ENCODE peak calls at places on chromosomes 16 and 17, in nine cellular contexts. U is right cardiac atrium, Q is OCI-LY7, N is dorsolateral prefrontal cortex, L is RWPE2, J is endodermal cell, X is esophagus squamous epithelium, F is Panc1, W is left lung. R is an unnamed sample.

GRCh38 chr16:81003610-81004460 is 2.9 kb downstream of the CMC2 start:
- DNase-seq in U (no peak), Q (peak), N (no peak), L (no peak), J (no peak), X (no peak), F (no peak), W (no peak), R (no peak)

GRCh38 chr17:17180741-17181525 is 25.2 kb downstream of the PLD6 start:
- DNase-seq in U (no peak), Q (no peak), N (no peak), L (no peak), J (no peak), X (no peak), F (no peak), W (no peak), R (no peak)

GRCh38 chr17:14840616-14841231 is 424.4 kb downstream of the PMP22 start:
- DNase-seq in U (no peak), Q (no peak), N (no peak), L (no peak), J (no peak), X (no peak), F (no peak), W (no peak), R (no peak)

GRCh38 chr17:17710728-17711541 is 29.7 kb downstream of the RAI1 start:
- DNase-seq in U (peak), Q (no peak), N (peak), L (peak), J (peak), X (no peak), F (no peak), W (peak), R (peak)

GRCh38 chr17:37065486-37066321 is 117.0 kb downstream of the AATF start:
- DNase-seq in U (no peak), Q (no peak), N (no peak), L (no peak), J (peak), X (no peak), F (no peak), W (no peak), R (no peak)

GRCh38 chr16:10172848-10173655 is 9.2 kb downstream of the GRIN2A start:
- DNase-seq in U (no peak), Q (no peak), N (no peak), L (no peak), J (peak), X (no peak), F (no peak), W (no peak), R (no peak)

GRCh38 chr17:7499161-7499560 is 15.0 kb downstream of the POLR2A start:
- DNase-seq in U (no peak), Q (no peak), N (no peak), L (no peak), J (no peak), X (no peak), F (no peak), W (no peak), R (no peak)

GRCh38 chr17:27354491-27355081 is 60.7 kb downstream of the WSB1 start:
- DNase-seq in U (no peak), Q (peak), N (no peak), L (no peak), J (no peak), X (no peak), F (no peak), W (no peak), R (no peak)

GRCh38 chr17:65583921-65584603 is 22.6 kb upstream of the AXIN2 start:
- DNase-seq in U (peak), Q (no peak), N (peak), L (no peak), J (no peak), X (no peak), F (no peak), W (no peak), R (no peak)

GRCh38 chr17:57440522-57441269 is 184.4 kb downstream of the MSI2 start:
- DNase-seq in U (peak), Q (peak), N (peak), L (no peak), J (peak), X (no peak), F (no peak), W (no peak), R (peak)

GRCh38 chr17:752620-753219 is 656 bp upstream of the GEMIN4 start:
- DNase-seq in U (peak), Q (no peak), N (peak), L (no peak), J (peak), X (no peak), F (no peak), W (peak), R (no peak)

GRCh38 chr17:67441052-67441738 is 64.1 kb downstream of the PITPNC1 start:
- DNase-seq in U (no peak), Q (peak), N (no peak), L (no peak), J (peak), X (no peak), F (no peak), W (no peak), R (no peak)
- H3K27ac ChIP-seq in U (peak), Q (peak), N (no peak), L (peak), J (peak), X (peak), F (peak), W (peak), R (peak)

GRCh38 chr17:81803728-81804558 is at the start of gene GCGR:
- DNase-seq in U (no peak), Q (no peak), N (no peak), L (peak), J (no peak), X (no peak), F (no peak), W (no peak), R (no peak)
- H3K27ac ChIP-seq in U (no peak), Q (no peak), N (no peak), L (no peak), J (no peak), X (no peak), F (no peak), W (no peak), R (no peak)

GRCh38 chr16:25065899-25066298 is 45.6 kb upstream of the LCMT1 start:
- DNase-seq in U (no peak), Q (peak), N (no peak), L (no peak), J (peak), X (no peak), F (no peak), W (no peak), R (no peak)

GRCh38 chr16:25064967-25065366 is 46.6 kb upstream of the LCMT1 start:
- DNase-seq in U (no peak), Q (no peak), N (peak), L (no peak), J (no peak), X (no peak), F (no peak), W (no peak), R (no peak)

GRCh38 chr16:25063865-25064264 is 47.7 kb upstream of the LCMT1 start:
- DNase-seq in U (no peak), Q (no peak), N (no peak), L (no peak), J (no peak), X (no peak), F (no peak), W (no peak), R (no peak)

GRCh38 chr16:25060920-25061319 is 45.8 kb upstream of the ARHGAP17 start:
- DNase-seq in U (no peak), Q (peak), N (no peak), L (no peak), J (no peak), X (no peak), F (no peak), W (no peak), R (no peak)

GRCh38 chr16:25063102-25063501 is 47.9 kb upstream of the ARHGAP17 start:
- DNase-seq in U (no peak), Q (no peak), N (no peak), L (no peak), J (no peak), X (no peak), F (no peak), W (no peak), R (no peak)
- H3K27ac ChIP-seq in U (no peak), Q (no peak), N (no peak), L (no peak), J (no peak), X (no peak), F (no peak), W (no peak), R (no peak)

DNA sequence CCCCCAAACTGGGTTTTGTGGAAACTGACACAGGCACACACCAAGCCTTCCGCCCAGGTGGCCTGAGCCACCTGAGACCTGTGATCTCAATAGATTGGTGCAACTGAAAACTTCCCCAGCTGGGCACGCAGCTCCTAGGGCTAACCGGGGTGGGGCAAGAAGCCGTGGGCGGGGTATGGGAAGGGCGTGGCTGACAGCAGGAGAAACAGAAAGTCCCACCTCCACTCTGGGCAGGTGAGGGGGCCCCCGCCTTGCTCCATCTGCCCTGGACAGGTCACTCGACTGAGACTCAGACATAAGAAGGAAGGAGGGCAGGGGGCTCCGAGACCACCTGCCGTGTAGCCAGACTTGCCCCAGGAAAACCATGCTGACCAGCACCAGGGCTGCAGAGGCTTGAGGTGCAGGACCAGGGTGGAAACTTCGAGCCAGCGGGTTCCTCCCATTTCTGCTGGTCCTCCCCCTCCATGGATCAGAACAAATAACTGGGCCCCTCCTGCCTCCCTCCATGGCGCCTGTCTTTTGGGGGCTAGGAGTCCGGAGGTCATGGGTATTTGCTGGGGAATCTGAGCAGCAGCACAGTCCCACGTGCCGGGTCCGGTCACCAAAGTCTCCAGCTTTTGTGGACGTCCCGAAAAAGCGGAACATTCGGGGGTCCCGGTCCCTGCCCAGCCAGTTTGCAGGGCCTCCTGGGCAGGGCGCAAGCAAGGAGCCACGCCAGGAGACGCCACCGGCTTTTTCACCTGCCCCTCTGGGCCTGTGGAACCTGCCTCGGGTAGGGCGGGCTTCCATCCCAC is 1.3 kb downstream of the TIMP2 start:
- DNase-seq in U (peak), Q (peak), N (no peak), L (peak), J (peak), X (no peak), F (no peak), W (peak), R (no peak)
- H3K27ac ChIP-seq in U (peak), Q (no peak), N (peak), L (peak), J (no peak), X (peak), F (peak), W (peak), R (no peak)

GRCh38 chr17:41334899-41335298 is 15.7 kb downstream of the KRT33A start:
- DNase-seq in U (no peak), Q (no peak), N (no peak), L (no peak), J (peak), X (no peak), F (no peak), W (no peak), R (no peak)
- H3K27ac ChIP-seq in U (no peak), Q (no peak), N (no peak), L (no peak), J (no peak), X (no peak), F (no peak), W (no peak), R (no peak)

GRCh38 chr17:78107457-78107856 is 21.1 kb downstream of the TMC6 start:
- DNase-seq in U (peak), Q (no peak), N (no peak), L (no peak), J (no peak), X (no peak), F (no peak), W (no peak), R (no peak)
- H3K27ac ChIP-seq in U (no peak), Q (no peak), N (no peak), L (no peak), J (no peak), X (no peak), F (no peak), W (no peak), R (no peak)

GRCh38 chr17:29565643-29566472 is 979 bp downstream of the ABHD15 start:
- DNase-seq in U (peak), Q (peak), N (peak), L (peak), J (peak), X (no peak), F (no peak), W (no peak), R (no peak)
- H3K27ac ChIP-seq in U (no peak), Q (no peak), N (peak), L (peak), J (no peak), X (peak), F (peak), W (peak), R (no peak)

DNA sequence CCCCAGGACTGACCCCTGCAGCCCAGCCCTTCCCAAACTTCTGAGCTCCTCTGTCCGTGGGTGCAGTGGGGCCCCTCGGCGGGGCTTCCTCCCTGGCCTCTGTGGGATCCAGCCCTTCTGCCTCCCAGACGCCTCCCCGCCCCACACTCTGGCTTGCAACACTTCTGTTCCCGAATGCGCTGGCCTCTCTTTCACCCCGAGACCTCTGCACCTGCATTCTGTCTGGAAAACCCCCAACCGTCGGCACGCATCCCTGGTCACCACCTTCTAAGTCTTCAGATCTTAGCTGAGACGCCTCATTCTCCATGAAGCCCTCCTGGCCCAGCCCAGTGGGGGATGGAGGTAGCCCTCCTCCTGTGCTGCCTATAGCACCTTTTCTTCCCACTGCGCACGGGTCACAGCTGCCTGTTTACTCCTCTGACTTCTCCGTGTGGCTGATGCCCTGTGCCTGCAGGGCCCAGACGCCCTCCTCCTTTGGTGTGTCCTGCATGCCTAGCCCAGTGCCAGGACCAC is 26.4 kb downstream of the TMEM235 start:
- DNase-seq in U (peak), Q (peak), N (no peak), L (peak), J (peak), X (no peak), F (no peak), W (no peak), R (no peak)
- H3K27ac ChIP-seq in U (peak), Q (no peak), N (no peak), L (no peak), J (peak), X (peak), F (peak), W (peak), R (no peak)

DNA sequence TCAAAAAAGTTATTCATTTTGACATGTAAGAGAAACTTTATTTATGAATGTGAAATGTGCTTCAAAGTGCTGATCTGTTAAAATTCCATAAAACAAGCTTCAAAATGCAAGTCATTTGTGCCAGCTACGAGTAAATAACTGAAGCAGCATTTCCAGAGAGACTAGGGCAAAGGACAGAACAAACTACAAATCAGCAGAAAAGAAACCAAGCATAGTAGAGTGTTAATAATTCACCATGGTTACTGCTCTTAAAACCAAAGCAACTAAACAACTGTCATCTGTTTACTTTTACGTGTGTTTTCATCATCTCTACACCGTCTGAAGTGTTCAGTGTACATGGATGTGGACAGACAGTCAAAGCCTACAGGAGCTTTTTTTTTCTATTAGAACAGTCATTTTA is 1.6 kb upstream of the ASPA start:
- DNase-seq in U (no peak), Q (no peak), N (no peak), L (no peak), J (no peak), X (no peak), F (no peak), W (no peak), R (no peak)
- H3K27ac ChIP-seq in U (no peak), Q (no peak), N (peak), L (no peak), J (no peak), X (no peak), F (no peak), W (peak), R (no peak)

R was measured in epithelial cell of prostate.